ENCODE peak calls at places on chromosome 22, in ten cellular contexts. H is H1, Y is stomach, M is A549, J is transverse colon, R is esophagus muscularis mucosa, S is SK-N-SH, I is ovary, O is sigmoid colon, P is suprapubic skin. K is an unnamed sample.

GRCh38 chr22:47053013-47053864 is 290.8 kb downstream of the TBC1D22A start:
- DNase-seq in H (no peak), Y (no peak), M (no peak), J (no peak), R (no peak), S (no peak), I (no peak), O (no peak), P (no peak), K (no peak)

GRCh38 chr22:35582218-35582860 is 34.8 kb downstream of the MB start:
- DNase-seq in H (no peak), Y (no peak), M (no peak), J (no peak), R (no peak), S (no peak), I (no peak), O (no peak), P (no peak), K (no peak)

GRCh38 chr22:20031732-20032406 is 11.0 kb downstream of the TANGO2 start:
- DNase-seq in H (no peak), Y (peak), M (no peak), J (peak), R (no peak), S (no peak), I (no peak), O (peak), P (no peak), K (no peak)

GRCh38 chr22:17130199-17130598 is 9.0 kb upstream of the TMEM121B start:
- DNase-seq in H (no peak), Y (no peak), M (no peak), J (no peak), R (no peak), S (no peak), I (no peak), O (peak), P (no peak), K (no peak)

GRCh38 chr22:50670513-50670912 is 2.1 kb upstream of the SHANK3 start:
- DNase-seq in H (no peak), Y (no peak), M (no peak), J (no peak), R (no peak), S (no peak), I (no peak), O (no peak), P (no peak), K (no peak)

GRCh38 chr22:37043828-37044538 is 7.6 kb upstream of the KCTD17 start:
- DNase-seq in H (no peak), Y (peak), M (peak), J (peak), R (no peak), S (peak), I (no peak), O (no peak), P (no peak), K (no peak)

GRCh38 chr22:46854125-46854870 is 91.8 kb downstream of the TBC1D22A start:
- DNase-seq in H (no peak), Y (no peak), M (no peak), J (peak), R (peak), S (no peak), I (no peak), O (peak), P (no peak), K (no peak)

GRCh38 chr22:22085702-22086500 is 103.3 kb upstream of the TOP3B start:
- DNase-seq in H (no peak), Y (no peak), M (no peak), J (no peak), R (peak), S (peak), I (no peak), O (no peak), P (no peak), K (no peak)

GRCh38 chr22:26631282-26631681 is 9.5 kb downstream of the CRYBA4 start:
- DNase-seq in H (no peak), Y (no peak), M (no peak), J (no peak), R (no peak), S (no peak), I (no peak), O (no peak), P (no peak), K (no peak)

GRCh38 chr22:26635117-26635516 is 13.4 kb downstream of the CRYBA4 start:
- DNase-seq in H (no peak), Y (no peak), M (no peak), J (no peak), R (no peak), S (no peak), I (no peak), O (no peak), P (no peak), K (no peak)

GRCh38 chr22:26634189-26634588 is 12.4 kb downstream of the CRYBA4 start:
- DNase-seq in H (no peak), Y (no peak), M (no peak), J (no peak), R (no peak), S (no peak), I (no peak), O (no peak), P (no peak), K (no peak)

GRCh38 chr22:26632422-26633155 is 10.8 kb downstream of the CRYBA4 start:
- DNase-seq in H (no peak), Y (no peak), M (no peak), J (no peak), R (no peak), S (peak), I (no peak), O (no peak), P (no peak), K (no peak)

GRCh38 chr22:26636296-26636695 is 14.5 kb downstream of the CRYBA4 start:
- DNase-seq in H (no peak), Y (no peak), M (no peak), J (no peak), R (no peak), S (no peak), I (no peak), O (no peak), P (no peak), K (no peak)
- TF ChIP-seq EP300 in H (no peak), Y (no peak), M (no peak), J (no peak), R (no peak), S (no peak), I (no peak), O (no peak), P (no peak), K (no peak)

DNA sequence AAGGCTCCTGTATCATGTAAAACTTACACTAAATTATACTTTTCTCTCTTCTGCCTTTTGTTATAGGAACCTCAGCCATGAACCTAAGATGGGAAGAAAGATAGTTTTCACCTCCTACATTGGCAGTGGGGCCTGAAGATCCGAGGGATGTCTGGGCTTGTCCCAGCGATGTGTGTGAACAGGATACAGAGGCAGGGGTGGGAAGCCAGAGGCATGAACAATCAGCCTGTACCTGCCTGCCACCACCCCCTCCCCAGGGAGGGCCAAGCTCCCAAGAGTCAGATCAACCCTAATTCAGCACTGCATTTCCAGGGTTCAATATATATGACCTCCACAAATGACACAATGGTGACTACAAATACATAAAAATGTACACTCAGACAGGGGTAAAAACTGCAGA is 9.4 kb downstream of the KIAA0930 start:
- DNase-seq in H (no peak), Y (no peak), M (no peak), J (no peak), R (no peak), S (no peak), I (no peak), O (no peak), P (no peak), K (no peak)
- TF ChIP-seq CTCF in H (no peak), Y (no peak), M (no peak), J (no peak), R (no peak), S (no peak), I (no peak), O (no peak), P (no peak), K (no peak)

DNA sequence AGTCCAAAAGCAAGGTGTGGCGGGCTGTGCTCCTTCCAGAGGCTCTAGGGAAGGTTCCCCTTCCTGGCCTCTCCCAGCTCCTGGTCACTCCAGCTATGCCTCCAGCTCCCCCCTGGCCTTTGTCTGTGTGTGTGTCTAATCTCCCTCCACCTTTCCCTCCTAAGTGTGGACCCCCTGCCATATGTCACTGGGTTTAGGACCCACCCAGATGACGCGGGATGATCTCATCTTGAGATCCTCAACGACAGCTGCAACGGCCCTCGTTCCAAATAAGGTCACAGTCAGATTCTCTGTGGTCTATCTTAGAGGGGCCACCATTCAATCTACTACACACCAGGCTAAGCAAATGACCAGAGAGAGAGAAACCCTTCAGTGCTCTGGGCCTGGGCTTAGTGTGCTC is 107.9 kb downstream of the ARHGAP8 start:
- DNase-seq in H (no peak), Y (no peak), M (no peak), J (no peak), R (no peak), S (no peak), I (no peak), O (no peak), P (no peak), K (no peak)
- H3K27ac ChIP-seq in H (no peak), Y (no peak), M (no peak), J (no peak), R (no peak), S (no peak), I (no peak), O (no peak), P (no peak), K (no peak)

DNA sequence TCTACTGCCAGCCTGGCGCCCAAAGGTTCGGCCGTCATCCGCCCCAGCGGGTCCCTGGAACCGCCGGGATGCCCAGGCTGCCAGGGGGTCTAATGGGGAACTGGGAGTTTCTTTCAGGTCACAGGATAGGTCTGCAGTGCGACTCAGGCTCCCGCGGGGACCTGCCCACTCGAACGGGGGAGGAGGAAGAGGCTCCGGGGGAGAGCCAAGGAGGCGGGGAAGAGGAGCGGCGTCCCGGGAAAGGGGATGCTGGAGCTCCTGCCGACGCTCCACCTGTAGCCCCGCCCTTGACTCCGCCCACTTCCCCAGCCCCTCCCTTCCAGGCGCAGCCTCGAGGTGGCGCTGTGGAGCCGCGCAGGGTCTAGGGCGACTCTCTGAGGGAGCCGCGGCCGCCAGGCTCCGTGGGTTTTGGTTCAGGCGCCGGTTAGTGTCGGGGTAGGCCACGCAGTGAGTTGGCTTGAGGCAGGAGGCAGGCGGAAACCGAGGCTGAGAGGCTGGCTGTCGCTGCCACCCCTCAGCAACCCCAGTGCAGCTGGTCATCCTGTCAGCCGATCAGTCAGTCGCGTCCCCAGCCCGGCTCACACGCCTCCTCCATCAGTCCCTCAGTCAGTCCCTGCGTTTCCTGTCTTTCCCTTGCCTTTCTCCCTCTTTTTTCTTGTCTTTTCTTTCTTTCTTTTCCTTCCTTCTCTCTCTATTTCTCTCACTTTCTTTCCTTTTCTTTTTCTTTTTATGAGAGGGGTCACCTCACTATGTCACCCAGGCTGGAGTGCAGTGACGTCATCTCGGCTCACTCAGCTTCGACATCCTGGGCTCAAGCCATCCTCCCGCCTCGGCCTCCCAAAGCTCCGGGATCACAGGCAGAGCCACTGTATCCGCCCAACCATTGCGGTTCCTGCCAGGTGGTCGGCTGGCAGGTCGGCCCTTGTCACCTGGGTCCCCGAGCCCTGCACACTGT is 26.4 kb downstream of the YWHAH start:
- DNase-seq in H (peak), Y (peak), M (peak), J (peak), R (no peak), S (peak), I (peak), O (peak), P (peak), K (peak)
- TF ChIP-seq EP300 in H (no peak), Y (no peak), M (no peak), J (no peak), R (no peak), S (no peak), I (no peak), O (no peak), P (no peak), K (no peak)

GRCh38 chr22:42692239-42693054 is 28.2 kb downstream of the A4GALT start:
- DNase-seq in H (no peak), Y (no peak), M (no peak), J (no peak), R (no peak), S (no peak), I (no peak), O (no peak), P (no peak), K (no peak)
- TF ChIP-seq CTCF in H (peak), Y (no peak), M (no peak), J (no peak), R (no peak), S (no peak), I (no peak), O (no peak), P (no peak), K (no peak)

DNA sequence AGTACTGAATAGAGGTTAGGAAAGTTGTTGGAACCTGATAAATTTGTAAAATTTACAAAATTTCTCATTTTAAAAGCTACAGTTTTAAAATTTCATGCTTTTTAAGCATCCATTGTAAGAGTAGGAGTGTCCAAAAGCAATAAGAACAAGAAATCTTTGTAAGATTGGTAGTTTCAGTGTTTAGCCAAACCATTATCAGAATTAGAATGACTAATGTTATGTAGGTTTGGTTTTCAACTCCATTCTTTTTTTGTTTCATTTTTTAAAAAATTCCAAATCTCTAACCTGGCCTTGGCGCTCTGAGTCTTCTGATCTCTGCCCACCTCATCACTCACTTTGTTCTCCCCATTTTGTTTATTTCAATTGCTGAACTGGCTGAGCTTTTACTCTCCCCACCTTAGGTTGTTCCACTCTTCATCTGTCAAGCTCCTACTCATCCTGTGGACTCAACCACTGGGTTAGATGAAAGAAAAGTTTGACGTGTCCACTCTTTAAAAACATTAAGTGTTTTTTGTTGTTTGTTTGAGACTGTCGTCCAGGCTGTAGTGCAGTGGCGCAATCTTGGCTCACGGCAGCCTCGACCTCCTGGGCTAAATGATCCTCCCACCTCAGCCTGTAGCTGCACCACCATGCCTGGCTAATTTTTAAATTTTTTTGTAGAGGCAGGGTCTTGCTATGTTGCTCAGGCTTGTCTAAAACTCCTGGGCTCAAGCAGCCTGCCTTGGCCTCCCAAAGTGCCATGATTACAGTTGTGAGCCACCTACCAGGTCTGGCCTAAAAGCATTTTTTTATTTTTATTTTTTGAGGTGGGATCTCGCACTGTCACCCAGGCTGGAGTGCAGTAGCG is 14.0 kb downstream of the EP300 start:
- DNase-seq in H (no peak), Y (no peak), M (no peak), J (no peak), R (no peak), S (no peak), I (no peak), O (no peak), P (no peak), K (no peak)
- H3K27ac ChIP-seq in H (no peak), Y (no peak), M (no peak), J (peak), R (peak), S (no peak), I (no peak), O (peak), P (no peak), K (no peak)